ENCODE peak calls at places on chromosomes 12 and 14, in four cellular contexts. One of them, this sample, is unnamed.

GRCh38 chr12:115404761-115405470 is 720.9 kb upstream of the TBX3 start:
- DNase-seq in stomach: no peak
- DNase-seq in AG04449: peak
- DNase-seq in ovary: no peak
- DNase-seq in this sample: peak

GRCh38 chr12:121295123-121295745 is 1.3 kb downstream of the CAMKK2 start:
- DNase-seq in ovary: no peak
- DNase-seq in AG04449: no peak
- DNase-seq in stomach: no peak
- DNase-seq in this sample: no peak

GRCh38 chr12:57135487-57135886 is 7.2 kb downstream of the LRP1 start:
- DNase-seq in ovary: no peak
- DNase-seq in stomach: no peak
- DNase-seq in AG04449: no peak
- DNase-seq in this sample: peak

GRCh38 chr12:53071591-53072551 is 7.3 kb downstream of the SPRYD3 start:
- DNase-seq in AG04449: no peak
- DNase-seq in ovary: peak
- DNase-seq in stomach: no peak
- DNase-seq in this sample: peak

GRCh38 chr12:6872073-6873048 is 742 bp downstream of the SPSB2 start:
- DNase-seq in AG04449: no peak
- DNase-seq in stomach: peak
- DNase-seq in ovary: peak
- DNase-seq in this sample: peak

GRCh38 chr12:33012226-33012625 is 115.6 kb upstream of the PKP2 start:
- DNase-seq in stomach: no peak
- DNase-seq in AG04449: no peak
- DNase-seq in ovary: no peak
- DNase-seq in this sample: no peak

GRCh38 chr14:103008768-103009342 is 48.5 kb downstream of the CDC42BPB start:
- DNase-seq in AG04449: no peak
- DNase-seq in ovary: no peak
- DNase-seq in stomach: peak
- DNase-seq in this sample: peak

GRCh38 chr12:2963760-2964292 is 4.6 kb downstream of the TEAD4 start:
- DNase-seq in AG04449: no peak
- DNase-seq in ovary: no peak
- DNase-seq in stomach: no peak
- DNase-seq in this sample: no peak

GRCh38 chr12:107903377-107904061 is 129.0 kb downstream of the ASCL4 start:
- DNase-seq in ovary: peak
- DNase-seq in stomach: peak
- DNase-seq in AG04449: no peak
- DNase-seq in this sample: no peak

GRCh38 chr12:111546758-111547383 is 52.2 kb downstream of the ATXN2 start:
- DNase-seq in AG04449: no peak
- DNase-seq in stomach: no peak
- DNase-seq in ovary: no peak
- DNase-seq in this sample: peak

GRCh38 chr12:50788562-50788961 is 24.7 kb downstream of the ATF1 start:
- DNase-seq in ovary: no peak
- DNase-seq in stomach: no peak
- DNase-seq in AG04449: peak
- DNase-seq in this sample: peak

GRCh38 chr14:101887219-101887618 is 77.2 kb upstream of the DYNC1H1 start:
- DNase-seq in stomach: no peak
- DNase-seq in AG04449: no peak
- DNase-seq in ovary: no peak
- DNase-seq in this sample: no peak

GRCh38 chr14:72851660-72852059 is 42.2 kb downstream of the DPF3 start:
- DNase-seq in stomach: no peak
- DNase-seq in AG04449: no peak
- DNase-seq in ovary: no peak
- DNase-seq in this sample: no peak

GRCh38 chr12:4120316-4120920 is 153.1 kb upstream of the CCND2 start:
- DNase-seq in ovary: no peak
- DNase-seq in AG04449: no peak
- DNase-seq in stomach: no peak
- DNase-seq in this sample: no peak

GRCh38 chr12:89355243-89356068 is 3.2 kb upstream of the DUSP6 start:
- DNase-seq in AG04449: no peak
- DNase-seq in ovary: no peak
- DNase-seq in stomach: no peak
- DNase-seq in this sample: no peak

GRCh38 chr14:104634031-104634760 is 29.6 kb upstream of the TMEM179 start:
- DNase-seq in ovary: no peak
- DNase-seq in AG04449: no peak
- DNase-seq in stomach: no peak
- DNase-seq in this sample: no peak

GRCh38 chr12:569803-570236 is 93.4 kb downstream of the NINJ2 start:
- DNase-seq in AG04449: no peak
- DNase-seq in ovary: peak
- DNase-seq in stomach: peak
- DNase-seq in this sample: peak

GRCh38 chr14:100159107-100159864 is at the start of gene DEGS2:
- DNase-seq in ovary: no peak
- DNase-seq in AG04449: no peak
- DNase-seq in stomach: peak
- DNase-seq in this sample: no peak

GRCh38 chr12:55727643-55728184 is 1.1 kb downstream of the CD63 start:
- DNase-seq in stomach: peak
- DNase-seq in ovary: peak
- DNase-seq in AG04449: no peak
- DNase-seq in this sample: no peak

GRCh38 chr12:90987101-90987500 is 17.7 kb downstream of the EPYC start:
- DNase-seq in ovary: no peak
- DNase-seq in AG04449: no peak
- DNase-seq in stomach: no peak
- DNase-seq in this sample: peak

GRCh38 chr12:39619316-39619659 is 315 bp downstream of the ABCD2 start:
- DNase-seq in ovary: no peak
- DNase-seq in AG04449: no peak
- DNase-seq in stomach: no peak
- DNase-seq in this sample: no peak

GRCh38 chr14:32509632-32510187 is 180.6 kb downstream of the AKAP6 start:
- DNase-seq in stomach: peak
- DNase-seq in ovary: peak
- DNase-seq in AG04449: peak
- DNase-seq in this sample: peak

GRCh38 chr12:118299791-118300460 is 72.8 kb downstream of the TAOK3 start:
- DNase-seq in AG04449: no peak
- DNase-seq in ovary: no peak
- DNase-seq in stomach: no peak
- DNase-seq in this sample: no peak

GRCh38 chr12:911191-911826 is 38.2 kb downstream of the RAD52 start:
- DNase-seq in stomach: no peak
- DNase-seq in AG04449: no peak
- DNase-seq in ovary: no peak
- DNase-seq in this sample: no peak

GRCh38 chr14:61749264-61749663 is 13.0 kb upstream of the SNAPC1 start:
- DNase-seq in ovary: no peak
- DNase-seq in stomach: no peak
- DNase-seq in AG04449: no peak
- DNase-seq in this sample: peak

GRCh38 chr12:51890511-51891171 is 2.7 kb downstream of the ANKRD33 start:
- DNase-seq in ovary: peak
- DNase-seq in stomach: no peak
- DNase-seq in AG04449: no peak
- DNase-seq in this sample: no peak

GRCh38 chr12:122130150-122130549 is 43.9 kb downstream of the IL31 start:
- DNase-seq in AG04449: no peak
- DNase-seq in stomach: no peak
- DNase-seq in ovary: no peak
- DNase-seq in this sample: peak

GRCh38 chr12:118680361-118680963 is 300.9 kb upstream of the SRRM4 start:
- DNase-seq in AG04449: no peak
- DNase-seq in stomach: no peak
- DNase-seq in ovary: no peak
- DNase-seq in this sample: no peak

GRCh38 chr12:79407671-79408622 is 282.8 kb downstream of the PAWR start:
- DNase-seq in AG04449: peak
- DNase-seq in ovary: peak
- DNase-seq in stomach: peak
- DNase-seq in this sample: peak

GRCh38 chr12:83958997-83959396 is 953.6 kb downstream of the SLC6A15 start:
- DNase-seq in AG04449: no peak
- DNase-seq in ovary: no peak
- DNase-seq in stomach: no peak
- DNase-seq in this sample: no peak

GRCh38 chr12:55034218-55034617 is 14.4 kb downstream of the NEUROD4 start:
- DNase-seq in stomach: no peak
- DNase-seq in ovary: no peak
- DNase-seq in AG04449: no peak
- DNase-seq in this sample: no peak

GRCh38 chr12:123942911-123943648 is 29.6 kb downstream of the CCDC92 start:
- DNase-seq in stomach: no peak
- DNase-seq in AG04449: no peak
- DNase-seq in ovary: no peak
- DNase-seq in this sample: peak

GRCh38 chr12:118360785-118361404 is 11.8 kb downstream of the TAOK3 start:
- DNase-seq in ovary: no peak
- DNase-seq in AG04449: no peak
- DNase-seq in stomach: no peak
- DNase-seq in this sample: peak

GRCh38 chr14:25516838-25517237 is 466.9 kb upstream of the STXBP6 start:
- DNase-seq in ovary: no peak
- DNase-seq in stomach: no peak
- DNase-seq in AG04449: no peak
- DNase-seq in this sample: no peak
- TF ChIP-seq CTCF in ovary: no peak
- TF ChIP-seq CTCF in stomach: no peak
- TF ChIP-seq CTCF in AG04449: no peak
- TF ChIP-seq CTCF in this sample: no peak

GRCh38 chr12:67792185-67792584 is 143.6 kb downstream of the DYRK2 start:
- DNase-seq in AG04449: no peak
- DNase-seq in ovary: no peak
- DNase-seq in stomach: no peak
- DNase-seq in this sample: no peak
- H3K4me3 ChIP-seq in AG04449: no peak
- H3K4me3 ChIP-seq in ovary: no peak
- H3K4me3 ChIP-seq in stomach: no peak
- H3K4me3 ChIP-seq in this sample: no peak

DNA sequence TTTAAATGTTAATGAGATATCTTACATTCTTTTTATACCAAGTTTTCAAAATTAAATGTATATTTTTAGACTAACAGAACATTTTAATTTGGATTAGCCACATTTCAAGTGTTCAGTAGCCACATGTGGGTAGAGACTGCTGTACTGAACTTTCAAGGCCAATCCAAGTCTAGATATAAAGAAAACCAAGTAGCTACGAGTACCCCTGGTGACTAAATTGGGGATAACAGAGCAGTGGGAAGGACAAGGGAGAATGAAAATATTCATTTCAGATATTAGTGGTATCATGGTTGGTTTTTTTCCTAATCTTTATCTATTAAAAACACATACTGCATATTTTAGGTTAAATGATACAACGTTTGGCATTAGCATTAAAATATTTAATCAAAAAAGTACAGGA is 69.4 kb upstream of the RHOJ start:
- DNase-seq in AG04449: no peak
- DNase-seq in ovary: no peak
- DNase-seq in stomach: no peak
- DNase-seq in this sample: no peak
- TF ChIP-seq CTCF in AG04449: peak
- TF ChIP-seq CTCF in ovary: no peak
- TF ChIP-seq CTCF in stomach: no peak
- TF ChIP-seq CTCF in this sample: peak

GRCh38 chr12:71566655-71567054 is 97.0 kb downstream of the ZFC3H1 start:
- DNase-seq in stomach: no peak
- DNase-seq in ovary: no peak
- DNase-seq in AG04449: no peak
- DNase-seq in this sample: no peak
- H3K4me3 ChIP-seq in stomach: no peak
- H3K4me3 ChIP-seq in ovary: no peak
- H3K4me3 ChIP-seq in AG04449: no peak
- H3K4me3 ChIP-seq in this sample: no peak